ENCODE peak calls at places on chromosomes 12 and 14, in ten cellular contexts. B is cardiac muscle cell, Z is heart left ventricle, V is lung, E is A549, M is transverse colon, S is stomach, K is OCI-LY7, H is HepG2, R is spleen. D is an unnamed sample. For H3K4me1, the result is how much of the 10 kb centered on the place peaks cover.

GRCh38 chr14:106790189-106791036 is 1264.0 kb downstream of the TMEM121 start:
- DNase-seq in M (peak), H (peak), V (peak), B (no peak), Z (peak), E (peak), K (peak), R (peak), S (peak), D (peak)

GRCh38 chr12:27190761-27191160 is 53.3 kb upstream of the STK38L start:
- DNase-seq in E (peak), B (peak), V (no peak), H (no peak), M (no peak), K (no peak), R (no peak), S (no peak), Z (no peak), D (no peak)

GRCh38 chr12:108516511-108517275 is 1.6 kb downstream of the FICD start:
- DNase-seq in E (peak), R (no peak), S (no peak), H (no peak), V (no peak), Z (no peak), B (peak), K (peak), M (no peak), D (no peak)

GRCh38 chr12:112837629-112838191 is 46.2 kb downstream of the RPH3A start:
- DNase-seq in Z (no peak), S (no peak), H (peak), R (no peak), B (peak), M (no peak), E (peak), V (no peak), K (no peak), D (no peak)

GRCh38 chr12:5565933-5566632 is 134.2 kb downstream of the NTF3 start:
- DNase-seq in E (no peak), Z (no peak), V (no peak), M (no peak), B (peak), S (no peak), K (no peak), H (no peak), R (no peak), D (no peak)

GRCh38 chr12:119247007-119247719 is 68.4 kb downstream of the HSPB8 start:
- DNase-seq in V (no peak), Z (peak), R (no peak), E (no peak), K (no peak), H (no peak), B (no peak), M (no peak), S (no peak), D (no peak)

GRCh38 chr14:70096866-70097265 is 91.9 kb downstream of the SLC8A3 start:
- DNase-seq in R (no peak), E (peak), V (no peak), M (no peak), S (no peak), B (peak), K (no peak), Z (no peak), H (peak), D (no peak)

GRCh38 chr14:91753501-91754128 is 21.7 kb upstream of the CATSPERB start:
- DNase-seq in R (no peak), E (no peak), M (no peak), B (no peak), H (no peak), S (no peak), K (no peak), Z (no peak), V (no peak), D (no peak)

GRCh38 chr12:91404362-91404899 is 221.8 kb upstream of the DCN start:
- DNase-seq in Z (no peak), R (no peak), S (no peak), V (no peak), H (no peak), M (no peak), B (no peak), K (no peak), E (no peak), D (peak)

GRCh38 chr12:72273499-72273837 is 1.3 kb downstream of the TRHDE start:
- DNase-seq in E (no peak), V (no peak), R (peak), M (no peak), S (no peak), B (no peak), H (no peak), K (no peak), Z (no peak), D (peak)

GRCh38 chr12:124490584-124491305 is 76.7 kb downstream of the NCOR2 start:
- DNase-seq in K (no peak), M (peak), B (peak), V (peak), R (no peak), S (peak), E (no peak), H (no peak), Z (peak), D (peak)

GRCh38 chr12:118611770-118612169 is 235.4 kb downstream of the SUDS3 start:
- DNase-seq in E (no peak), R (no peak), K (no peak), Z (no peak), S (no peak), V (no peak), M (no peak), H (no peak), B (no peak), D (no peak)

GRCh38 chr14:105087308-105087962 is 22.2 kb upstream of the GPR132 start:
- DNase-seq in S (peak), B (peak), M (no peak), V (no peak), R (peak), H (no peak), E (peak), Z (no peak), K (no peak), D (peak)

DNA sequence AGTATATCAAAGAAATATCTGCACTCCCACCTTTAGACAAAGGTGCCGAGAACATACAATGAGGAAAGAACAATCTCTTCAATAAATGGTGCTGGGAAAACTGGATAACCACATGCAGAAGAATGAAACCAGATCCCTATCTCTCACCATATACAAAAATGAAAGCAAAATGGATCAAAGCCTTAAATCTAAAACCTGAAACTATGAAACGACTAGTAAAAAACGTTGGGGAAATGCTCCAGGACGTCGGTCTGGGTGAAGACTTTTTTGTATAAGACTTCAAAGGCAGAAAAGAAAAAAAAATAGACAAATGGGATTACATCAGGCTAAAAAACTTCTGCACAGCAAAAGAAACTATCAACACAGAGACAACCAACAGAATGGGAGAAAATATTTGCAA is 83.8 kb downstream of the PPM1A start:
- DNase-seq in V (no peak), M (no peak), K (no peak), S (no peak), E (no peak), B (no peak), Z (no peak), H (no peak), R (no peak), D (no peak)
- TF ChIP-seq CTCF in V (no peak), M (no peak), K (no peak), S (no peak), E (no peak), B (no peak), Z (no peak), H (no peak), R (no peak), D (no peak)

GRCh38 chr14:99333214-99333613 is 61.2 kb upstream of the BCL11B start:
- DNase-seq in H (no peak), Z (no peak), E (no peak), V (no peak), B (no peak), K (no peak), S (no peak), R (peak), M (no peak), D (no peak)
- H3K4me1 ChIP-seq in H (under half), Z (under half), E (under half), V (under half), B (under half), K (under half), S (under half), R (under half), M (under half), D (under half)

GRCh38 chr12:81668475-81668874 is 90.7 kb downstream of the PPFIA2 start:
- DNase-seq in M (no peak), S (no peak), R (no peak), H (no peak), V (no peak), K (no peak), B (peak), E (peak), Z (no peak), D (no peak)

DNA sequence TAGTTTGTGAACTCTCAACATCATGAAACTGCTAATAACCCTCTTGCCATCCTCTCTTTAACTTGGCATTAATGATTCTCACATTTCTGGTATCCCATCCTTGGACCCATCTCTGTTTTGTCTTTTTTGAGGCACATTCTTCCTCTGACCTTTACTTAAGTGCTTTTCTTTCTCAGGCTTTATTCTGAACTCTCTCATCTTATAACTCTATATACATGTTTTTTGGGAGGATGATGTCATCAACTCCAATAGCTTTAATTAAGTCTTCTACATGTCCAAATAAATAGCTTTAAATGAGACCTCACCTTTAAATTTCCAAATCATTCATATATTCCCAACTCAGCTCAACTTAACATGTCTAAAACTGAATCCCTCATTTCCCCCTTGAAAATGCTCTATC is 88.4 kb downstream of the PPFIA2 start:
- DNase-seq in K (no peak), E (no peak), H (no peak), Z (no peak), S (no peak), M (no peak), V (no peak), R (no peak), B (no peak), D (no peak)
- TF ChIP-seq CTCF in K (no peak), E (no peak), H (no peak), Z (no peak), S (no peak), M (no peak), V (no peak), R (no peak), B (no peak), D (no peak)

GRCh38 chr14:61403411-61403810 is 82.0 kb downstream of the PRKCH start:
- DNase-seq in V (no peak), Z (no peak), M (no peak), E (no peak), B (no peak), K (no peak), H (no peak), S (no peak), R (no peak), D (no peak)
- H3K4me1 ChIP-seq in V (under half), Z (under half), M (under half), E (under half), B (half or more), K (under half), H (under half), S (under half), R (half or more), D (under half)

GRCh38 chr12:42990387-42990786 is 400.8 kb upstream of the PRICKLE1 start:
- DNase-seq in E (no peak), S (no peak), H (no peak), M (no peak), Z (no peak), K (no peak), V (no peak), R (no peak), B (no peak), D (no peak)
- TF ChIP-seq CTCF in E (no peak), S (no peak), H (no peak), M (no peak), Z (no peak), K (no peak), V (no peak), R (no peak), B (no peak), D (no peak)

GRCh38 chr14:99839696-99840095 is 46.5 kb downstream of the EML1 start:
- DNase-seq in B (no peak), V (no peak), R (no peak), S (no peak), H (no peak), M (no peak), E (no peak), Z (peak), K (no peak), D (no peak)
- H3K4me1 ChIP-seq in B (under half), V (under half), R (under half), S (under half), H (under half), M (under half), E (under half), Z (under half), K (under half), D (under half)

DNA sequence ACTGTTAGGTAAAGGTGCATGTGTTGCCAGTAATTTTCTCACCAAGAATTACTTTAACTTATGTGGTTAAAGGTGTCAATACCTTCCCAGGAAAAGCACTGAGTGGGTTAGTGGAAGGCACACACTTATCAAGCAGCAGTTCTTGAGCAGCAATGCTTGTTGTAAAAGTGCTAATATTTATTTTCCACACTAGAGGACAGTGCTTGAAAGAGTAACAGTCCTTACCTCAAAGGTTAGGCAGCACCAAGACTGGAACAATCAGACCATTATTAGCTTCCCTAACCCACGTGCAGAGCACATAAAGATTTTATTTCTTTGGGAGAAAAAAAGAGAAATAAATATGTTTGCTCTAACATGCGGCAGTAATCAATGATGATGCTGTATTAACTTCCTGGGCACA is 48.8 kb upstream of the KRR1 start:
- DNase-seq in E (peak), B (peak), K (peak), V (no peak), M (no peak), Z (no peak), R (no peak), H (peak), S (no peak), D (no peak)
- TF ChIP-seq CTCF in E (peak), B (peak), K (peak), V (peak), M (peak), Z (peak), R (no peak), H (peak), S (peak), D (peak)

D was measured in body of pancreas.